ENCODE peak calls at places on chromosomes 1 and 21, in six cellular contexts. One of them, this sample, is unnamed.

GRCh38 chr1:193270996-193271395 is 84.6 kb upstream of the B3GALT2 start:
- DNase-seq in effector CD4-positive, alpha-beta T cell: no peak
- DNase-seq in posterior cingulate gyrus: no peak
- DNase-seq in cardiac fibroblast: peak; percentile 84
- DNase-seq in M059J: peak; percentile 80
- DNase-seq in Right ventricle myocardium superior: no peak
- DNase-seq in this sample: no peak

GRCh38 chr1:67118191-67118590 is 16.6 kb downstream of the C1orf141 start:
- DNase-seq in Right ventricle myocardium superior: no peak
- DNase-seq in cardiac fibroblast: no peak
- DNase-seq in posterior cingulate gyrus: no peak
- DNase-seq in M059J: peak; percentile 9
- DNase-seq in effector CD4-positive, alpha-beta T cell: no peak
- DNase-seq in this sample: no peak

GRCh38 chr1:2535981-2536380 is 5.9 kb upstream of the HES5 start:
- DNase-seq in Right ventricle myocardium superior: no peak
- DNase-seq in M059J: no peak
- DNase-seq in posterior cingulate gyrus: no peak
- DNase-seq in cardiac fibroblast: no peak
- DNase-seq in effector CD4-positive, alpha-beta T cell: no peak
- DNase-seq in this sample: no peak

GRCh38 chr1:231590453-231591198 is 36.0 kb upstream of the DISC1 start:
- DNase-seq in cardiac fibroblast: peak; percentile 83
- DNase-seq in effector CD4-positive, alpha-beta T cell: no peak
- DNase-seq in M059J: peak; percentile 69
- DNase-seq in posterior cingulate gyrus: peak; percentile 40
- DNase-seq in Right ventricle myocardium superior: peak; percentile 58
- DNase-seq in this sample: peak; percentile 37

GRCh38 chr1:46489638-46490602 is at the start of gene DMBX1:
- DNase-seq in posterior cingulate gyrus: no peak
- DNase-seq in cardiac fibroblast: peak; percentile 29
- DNase-seq in M059J: peak; percentile 27
- DNase-seq in Right ventricle myocardium superior: no peak
- DNase-seq in effector CD4-positive, alpha-beta T cell: no peak
- DNase-seq in this sample: no peak

GRCh38 chr1:46394872-46395465 is 852 bp downstream of the FAAH start:
- DNase-seq in effector CD4-positive, alpha-beta T cell: no peak
- DNase-seq in posterior cingulate gyrus: no peak
- DNase-seq in Right ventricle myocardium superior: no peak
- DNase-seq in M059J: no peak
- DNase-seq in cardiac fibroblast: no peak
- DNase-seq in this sample: peak; percentile 62

GRCh38 chr1:164637461-164638375 is 78.7 kb downstream of the PBX1 start:
- DNase-seq in posterior cingulate gyrus: peak; percentile 44
- DNase-seq in M059J: peak; percentile 93
- DNase-seq in effector CD4-positive, alpha-beta T cell: no peak
- DNase-seq in cardiac fibroblast: peak; percentile 91
- DNase-seq in Right ventricle myocardium superior: peak; percentile 64
- DNase-seq in this sample: peak; percentile 41

GRCh38 chr1:2575801-2576663 is 10.5 kb upstream of the PRXL2B start:
- DNase-seq in effector CD4-positive, alpha-beta T cell: no peak
- DNase-seq in M059J: no peak
- DNase-seq in posterior cingulate gyrus: no peak
- DNase-seq in Right ventricle myocardium superior: peak; percentile 40
- DNase-seq in cardiac fibroblast: no peak
- DNase-seq in this sample: no peak

GRCh38 chr1:31387612-31388011 is 14.7 kb upstream of the FABP3 start:
- DNase-seq in effector CD4-positive, alpha-beta T cell: no peak
- DNase-seq in posterior cingulate gyrus: no peak
- DNase-seq in cardiac fibroblast: peak; percentile 30
- DNase-seq in Right ventricle myocardium superior: no peak
- DNase-seq in M059J: no peak
- DNase-seq in this sample: no peak

GRCh38 chr1:113993072-113993471 is 13.8 kb downstream of the OLFML3 start:
- DNase-seq in effector CD4-positive, alpha-beta T cell: no peak
- DNase-seq in Right ventricle myocardium superior: no peak
- DNase-seq in posterior cingulate gyrus: peak; percentile 38
- DNase-seq in cardiac fibroblast: no peak
- DNase-seq in M059J: no peak
- DNase-seq in this sample: no peak

GRCh38 chr1:156310962-156311361 is 11.9 kb upstream of the VHLL start:
- DNase-seq in cardiac fibroblast: peak; percentile 62
- DNase-seq in Right ventricle myocardium superior: no peak
- DNase-seq in effector CD4-positive, alpha-beta T cell: no peak
- DNase-seq in M059J: peak; percentile 79
- DNase-seq in posterior cingulate gyrus: no peak
- DNase-seq in this sample: no peak

GRCh38 chr1:207747627-207748492 is 4.0 kb upstream of the CD46 start:
- DNase-seq in Right ventricle myocardium superior: no peak
- DNase-seq in effector CD4-positive, alpha-beta T cell: no peak
- DNase-seq in posterior cingulate gyrus: no peak
- DNase-seq in M059J: no peak
- DNase-seq in cardiac fibroblast: no peak
- DNase-seq in this sample: no peak

GRCh38 chr1:39048745-39049370 is 22.7 kb downstream of the NDUFS5 start:
- DNase-seq in cardiac fibroblast: peak; percentile 32
- DNase-seq in Right ventricle myocardium superior: no peak
- DNase-seq in effector CD4-positive, alpha-beta T cell: no peak
- DNase-seq in M059J: no peak
- DNase-seq in posterior cingulate gyrus: no peak
- DNase-seq in this sample: no peak

GRCh38 chr1:36083635-36084501 is at the start of gene TEKT2:
- DNase-seq in cardiac fibroblast: no peak
- DNase-seq in effector CD4-positive, alpha-beta T cell: no peak
- DNase-seq in M059J: peak; percentile 53
- DNase-seq in Right ventricle myocardium superior: no peak
- DNase-seq in posterior cingulate gyrus: peak; percentile 68
- DNase-seq in this sample: peak; percentile 60

GRCh38 chr1:196651079-196651478 is 764 bp upstream of the CFH start:
- DNase-seq in posterior cingulate gyrus: no peak
- DNase-seq in effector CD4-positive, alpha-beta T cell: no peak
- DNase-seq in cardiac fibroblast: no peak
- DNase-seq in Right ventricle myocardium superior: no peak
- DNase-seq in M059J: no peak
- DNase-seq in this sample: no peak

GRCh38 chr1:2404890-2405511 is 7.4 kb downstream of the PEX10 start:
- DNase-seq in posterior cingulate gyrus: no peak
- DNase-seq in effector CD4-positive, alpha-beta T cell: no peak
- DNase-seq in cardiac fibroblast: peak; percentile 41
- DNase-seq in M059J: no peak
- DNase-seq in Right ventricle myocardium superior: no peak
- DNase-seq in this sample: no peak

GRCh38 chr1:219128957-219129356 is 44.7 kb upstream of the LYPLAL1 start:
- DNase-seq in Right ventricle myocardium superior: no peak
- DNase-seq in M059J: peak; percentile 26
- DNase-seq in effector CD4-positive, alpha-beta T cell: no peak
- DNase-seq in cardiac fibroblast: peak; percentile 54
- DNase-seq in posterior cingulate gyrus: no peak
- DNase-seq in this sample: no peak

GRCh38 chr1:176450526-176450925 is 12.4 kb upstream of the PAPPA2 start:
- DNase-seq in effector CD4-positive, alpha-beta T cell: no peak
- DNase-seq in M059J: peak; percentile 10
- DNase-seq in posterior cingulate gyrus: no peak
- DNase-seq in Right ventricle myocardium superior: no peak
- DNase-seq in cardiac fibroblast: peak; percentile 17
- DNase-seq in this sample: no peak

GRCh38 chr1:224696891-224697765 is 81.0 kb downstream of the CNIH3 start:
- DNase-seq in effector CD4-positive, alpha-beta T cell: no peak
- DNase-seq in posterior cingulate gyrus: no peak
- DNase-seq in cardiac fibroblast: peak; percentile 69
- DNase-seq in Right ventricle myocardium superior: no peak
- DNase-seq in M059J: peak; percentile 77
- DNase-seq in this sample: peak; percentile 24

GRCh38 chr21:16192900-16193299 is 463.1 kb downstream of the USP25 start:
- DNase-seq in M059J: peak; percentile 71
- DNase-seq in posterior cingulate gyrus: no peak
- DNase-seq in effector CD4-positive, alpha-beta T cell: no peak
- DNase-seq in cardiac fibroblast: peak; percentile 66
- DNase-seq in Right ventricle myocardium superior: no peak
- DNase-seq in this sample: no peak

GRCh38 chr1:226846801-226847200 is 23.6 kb upstream of the PSEN2 start:
- DNase-seq in cardiac fibroblast: no peak
- DNase-seq in M059J: peak; percentile 71
- DNase-seq in Right ventricle myocardium superior: no peak
- DNase-seq in effector CD4-positive, alpha-beta T cell: no peak
- DNase-seq in posterior cingulate gyrus: no peak
- DNase-seq in this sample: no peak

GRCh38 chr1:21238141-21238800 is 52.0 kb downstream of the ECE1 start:
- DNase-seq in effector CD4-positive, alpha-beta T cell: no peak
- DNase-seq in cardiac fibroblast: peak; percentile 46
- DNase-seq in Right ventricle myocardium superior: no peak
- DNase-seq in posterior cingulate gyrus: no peak
- DNase-seq in M059J: peak; percentile 100
- DNase-seq in this sample: no peak

GRCh38 chr1:17109897-17110554 is 9.2 kb downstream of the PADI2 start:
- DNase-seq in M059J: no peak
- DNase-seq in posterior cingulate gyrus: peak; percentile 65
- DNase-seq in cardiac fibroblast: no peak
- DNase-seq in effector CD4-positive, alpha-beta T cell: no peak
- DNase-seq in Right ventricle myocardium superior: no peak
- DNase-seq in this sample: peak; percentile 91

GRCh38 chr1:90724926-90725325 is 7.8 kb upstream of the BARHL2 start:
- DNase-seq in effector CD4-positive, alpha-beta T cell: no peak
- DNase-seq in M059J: no peak
- DNase-seq in cardiac fibroblast: no peak
- DNase-seq in Right ventricle myocardium superior: no peak
- DNase-seq in posterior cingulate gyrus: no peak
- DNase-seq in this sample: no peak

GRCh38 chr1:53271446-53272090 is 33.2 kb upstream of the MAGOH start:
- DNase-seq in Right ventricle myocardium superior: no peak
- DNase-seq in posterior cingulate gyrus: no peak
- DNase-seq in effector CD4-positive, alpha-beta T cell: no peak
- DNase-seq in M059J: no peak
- DNase-seq in cardiac fibroblast: no peak
- DNase-seq in this sample: no peak

GRCh38 chr1:42942444-42942843 is 16.2 kb downstream of the SLC2A1 start:
- DNase-seq in effector CD4-positive, alpha-beta T cell: no peak
- DNase-seq in posterior cingulate gyrus: no peak
- DNase-seq in cardiac fibroblast: no peak
- DNase-seq in Right ventricle myocardium superior: peak; percentile 21
- DNase-seq in M059J: no peak
- DNase-seq in this sample: no peak

GRCh38 chr1:152745289-152745704 is 12.5 kb upstream of the KPRP start:
- DNase-seq in effector CD4-positive, alpha-beta T cell: no peak
- DNase-seq in cardiac fibroblast: no peak
- DNase-seq in M059J: peak; percentile 31
- DNase-seq in posterior cingulate gyrus: no peak
- DNase-seq in Right ventricle myocardium superior: no peak
- DNase-seq in this sample: no peak

GRCh38 chr1:23563003-23563402 is 3.7 kb upstream of the ID3 start:
- DNase-seq in effector CD4-positive, alpha-beta T cell: no peak
- DNase-seq in posterior cingulate gyrus: no peak
- DNase-seq in M059J: peak; percentile 20
- DNase-seq in Right ventricle myocardium superior: no peak
- DNase-seq in cardiac fibroblast: no peak
- DNase-seq in this sample: no peak